ENCODE peak calls at places on chromosomes 2 and 18, in four cellular contexts. Z is hepatocyte, Q is kidney epithelial cell, Y is AG10803. G is an unnamed sample.

GRCh38 chr2:26581991-26582842 is 58.9 kb downstream of the CIB4 start:
- DNase-seq in Z (no peak), Q (no peak), Y (no peak), G (no peak)

GRCh38 chr2:201182650-201183372 is at the start of gene CASP10:
- DNase-seq in Z (peak), Q (peak), Y (peak), G (no peak)

GRCh38 chr18:59233017-59233410 is 13.1 kb downstream of the GRP start:
- DNase-seq in Z (no peak), Q (no peak), Y (peak), G (peak)

GRCh38 chr2:182636694-182637093 is 79.4 kb upstream of the DNAJC10 start:
- DNase-seq in Z (no peak), Q (no peak), Y (no peak), G (no peak)

GRCh38 chr2:33412920-33413319 is 63.5 kb upstream of the RASGRP3 start:
- DNase-seq in Z (peak), Q (no peak), Y (peak), G (no peak)

GRCh38 chr2:36478332-36478738 is 119.6 kb downstream of the FEZ2 start:
- DNase-seq in Z (peak), Q (no peak), Y (peak), G (peak)

GRCh38 chr2:64591188-64591587 is 62.5 kb downstream of the SERTAD2 start:
- DNase-seq in Z (no peak), Q (no peak), Y (no peak), G (no peak)

GRCh38 chr2:11622611-11623010 is 47.4 kb downstream of the NTSR2 start:
- DNase-seq in Z (no peak), Q (no peak), Y (no peak), G (no peak)

GRCh38 chr2:190940451-190940850 is 59.8 kb downstream of the GLS start:
- DNase-seq in Z (no peak), Q (no peak), Y (no peak), G (no peak)

GRCh38 chr2:175187378-175187777 is 5.9 kb upstream of the ATP5MC3 start:
- DNase-seq in Z (peak), Q (no peak), Y (no peak), G (no peak)

GRCh38 chr2:224220581-224221255 is 181.2 kb downstream of the FAM124B start:
- DNase-seq in Z (no peak), Q (no peak), Y (peak), G (no peak)

GRCh38 chr2:238388794-238389193 is 37.9 kb upstream of the ASB1 start:
- DNase-seq in Z (no peak), Q (no peak), Y (no peak), G (no peak)

GRCh38 chr2:33443272-33443829 is 33.1 kb upstream of the RASGRP3 start:
- DNase-seq in Z (no peak), Q (no peak), Y (peak), G (no peak)

GRCh38 chr2:195461010-195461409 is 196.0 kb upstream of the SLC39A10 start:
- DNase-seq in Z (no peak), Q (no peak), Y (no peak), G (no peak)

GRCh38 chr2:28155627-28156026 is 237.0 kb upstream of the FOSL2 start:
- DNase-seq in Z (peak), Q (no peak), Y (no peak), G (no peak)

GRCh38 chr2:147977679-147978078 is 42.9 kb downstream of the ORC4 start:
- DNase-seq in Z (no peak), Q (no peak), Y (no peak), G (no peak)

GRCh38 chr2:162175720-162176119 is 23.7 kb upstream of the GCG start:
- DNase-seq in Z (no peak), Q (no peak), Y (peak), G (no peak)

GRCh38 chr18:1002653-1003178 is 98.0 kb downstream of the ADCYAP1 start:
- DNase-seq in Z (no peak), Q (peak), Y (peak), G (no peak)

GRCh38 chr2:95022309-95023221 is 2.9 kb upstream of the MAL start:
- DNase-seq in Z (peak), Q (no peak), Y (peak), G (no peak)

GRCh38 chr2:118881490-118882129 is 34.2 kb upstream of the EN1 start:
- DNase-seq in Z (peak), Q (no peak), Y (peak), G (no peak)

GRCh38 chr2:149587950-149588487 is 444 bp upstream of the MMADHC start:
- DNase-seq in Z (no peak), Q (no peak), Y (no peak), G (no peak)

GRCh38 chr2:159684796-159685195 is 27.5 kb upstream of the MARCHF7 start:
- DNase-seq in Z (no peak), Q (peak), Y (peak), G (peak)

GRCh38 chr18:3342628-3343027 is 80.7 kb downstream of the MYL12B start:
- DNase-seq in Z (no peak), Q (no peak), Y (no peak), G (no peak)

GRCh38 chr2:48525269-48525943 is 4.5 kb upstream of the STON1 start:
- DNase-seq in Z (no peak), Q (no peak), Y (peak), G (no peak)

GRCh38 chr2:12270876-12271588 is 445.7 kb upstream of the TRIB2 start:
- DNase-seq in Z (no peak), Q (no peak), Y (no peak), G (no peak)

GRCh38 chr2:157466764-157467163 is 22.9 kb upstream of the CYTIP start:
- DNase-seq in Z (no peak), Q (no peak), Y (no peak), G (no peak)

GRCh38 chr2:111975053-111975552 is 76.7 kb downstream of the MERTK start:
- DNase-seq in Z (peak), Q (peak), Y (peak), G (peak)

GRCh38 chr2:46308081-46308480 is 10.9 kb downstream of the EPAS1 start:
- DNase-seq in Z (no peak), Q (no peak), Y (no peak), G (no peak)
- H3K4me3 ChIP-seq in Z (no peak), Q (no peak), Y (no peak), G (no peak)

GRCh38 chr18:23640023-23640422 is 22.7 kb downstream of the ANKRD29 start:
- DNase-seq in Z (peak), Q (no peak), Y (no peak), G (no peak)
- TF ChIP-seq CTCF in Z (no peak), Q (peak), Y (no peak), G (no peak)

DNA sequence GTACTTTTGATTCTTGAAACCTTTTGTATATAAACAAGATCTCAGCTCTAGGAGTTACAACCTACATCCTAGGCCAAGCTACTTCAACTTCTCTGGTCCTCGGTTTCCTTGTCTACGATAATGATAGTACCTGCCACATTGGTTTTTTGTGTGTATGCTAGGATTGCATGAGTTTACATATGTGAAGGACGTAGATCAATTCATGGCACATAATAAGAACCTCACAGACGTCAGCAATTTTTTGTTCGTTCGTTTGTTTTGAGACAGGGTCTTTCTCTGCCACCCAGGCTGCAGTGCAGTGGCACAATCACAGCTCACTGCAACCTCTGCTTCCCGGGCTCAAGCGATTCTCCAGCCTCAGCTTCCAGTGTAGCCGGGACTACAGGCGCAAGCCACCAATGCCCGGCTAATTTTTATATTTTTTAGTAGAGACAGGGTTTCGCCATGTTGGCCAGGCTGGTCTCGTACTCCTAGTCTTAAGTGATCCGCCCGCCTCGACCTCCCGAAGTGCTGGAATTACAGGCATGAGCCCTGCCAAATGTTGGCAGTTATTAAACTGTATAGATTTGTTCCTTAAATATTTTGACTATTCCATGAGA is 716 bp upstream of the SLC35F5 start:
- DNase-seq in Z (no peak), Q (no peak), Y (no peak), G (no peak)
- H3K4me3 ChIP-seq in Z (peak), Q (peak), Y (peak), G (peak)

GRCh38 chr2:19046986-19047780 is 311.2 kb downstream of the OSR1 start:
- DNase-seq in Z (no peak), Q (no peak), Y (no peak), G (no peak)

GRCh38 chr2:19050354-19050753 is 308.1 kb downstream of the OSR1 start:
- DNase-seq in Z (no peak), Q (no peak), Y (no peak), G (no peak)

GRCh38 chr2:19048593-19049264 is 309.7 kb downstream of the OSR1 start:
- DNase-seq in Z (peak), Q (no peak), Y (no peak), G (no peak)

DNA sequence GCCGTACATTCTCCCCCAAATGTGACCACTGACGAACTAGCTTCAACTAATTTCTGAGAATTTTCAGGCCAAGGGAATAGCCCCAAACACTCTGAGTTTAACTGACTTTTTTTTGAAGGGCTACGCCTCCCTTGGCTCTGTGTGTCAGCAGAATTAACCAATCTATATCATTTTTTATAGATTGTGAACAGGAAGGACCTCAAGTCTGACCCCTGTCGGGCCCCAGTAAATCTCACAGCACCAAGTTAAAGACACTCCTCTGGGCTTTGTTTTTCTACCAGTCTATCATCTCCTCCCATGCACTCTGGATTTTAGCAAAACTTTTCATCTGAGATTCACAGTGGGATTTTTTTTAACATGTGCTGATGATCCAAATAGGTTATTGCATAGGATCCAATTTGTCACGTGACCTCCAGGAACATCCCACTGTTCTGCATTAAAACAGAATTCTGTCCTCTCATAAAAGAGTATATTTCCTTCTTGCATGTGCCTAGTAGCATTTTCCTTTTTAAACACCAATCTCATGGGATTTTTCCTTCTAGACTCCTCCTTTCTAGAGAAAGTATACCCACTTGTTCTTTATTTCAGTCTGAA is 307.1 kb downstream of the OSR1 start:
- DNase-seq in Z (no peak), Q (no peak), Y (no peak), G (no peak)
- TF ChIP-seq CTCF in Z (no peak), Q (no peak), Y (no peak), G (no peak)